ENCODE peak calls at places on chromosomes 4 and X, in five cellular contexts. E, S, R, U and I are unnamed samples.

GRCh38 chr4:132071815-132072214 is 1077.3 kb upstream of the PCDH10 start:
- DNase-seq in E (peak), S (no peak), R (no peak), U (no peak), I (no peak)

GRCh38 chr4:69120869-69121268 is 24.6 kb downstream of the UGT2B7 start:
- DNase-seq in E (peak), S (no peak), R (no peak), U (no peak), I (no peak)

GRCh38 chrX:17242470-17242869 is 132.5 kb upstream of the NHS start:
- DNase-seq in E (peak), S (peak), R (peak), U (no peak), I (peak)

GRCh38 chr4:3827616-3828492 is 61.7 kb downstream of the ADRA2C start:
- DNase-seq in E (no peak), S (peak), R (peak), U (peak), I (no peak)

GRCh38 chr4:137043184-137043583 is 489.1 kb downstream of the PCDH18 start:
- DNase-seq in E (no peak), S (no peak), R (no peak), U (no peak), I (no peak)

GRCh38 chr4:110636677-110637407 is 14.0 kb upstream of the PITX2 start:
- DNase-seq in E (peak), S (no peak), R (peak), U (no peak), I (no peak)

GRCh38 chr4:140083320-140083719 is 70.7 kb downstream of the MAML3 start:
- DNase-seq in E (peak), S (no peak), R (no peak), U (no peak), I (no peak)

GRCh38 chr4:73836373-73837269 is at the start of gene CXCL6:
- DNase-seq in E (no peak), S (peak), R (no peak), U (peak), I (no peak)

GRCh38 chrX:31036895-31037294 is 34.9 kb downstream of the FTHL17 start:
- DNase-seq in E (peak), S (peak), R (peak), U (peak), I (peak)

GRCh38 chr4:102809691-102810090 is 17.7 kb downstream of the UBE2D3 start:
- DNase-seq in E (no peak), S (no peak), R (peak), U (no peak), I (no peak)

GRCh38 chr4:7831330-7831729 is 108.3 kb downstream of the AFAP1 start:
- DNase-seq in E (no peak), S (no peak), R (no peak), U (no peak), I (no peak)

GRCh38 chrX:30735839-30736238 is 82.6 kb downstream of the GK start:
- DNase-seq in E (peak), S (peak), R (peak), U (peak), I (peak)

GRCh38 chr4:150579591-150580234 is 2.2 kb upstream of the MAB21L2 start:
- DNase-seq in E (no peak), S (no peak), R (no peak), U (no peak), I (no peak)

GRCh38 chr4:185128272-185129119 is 14.6 kb upstream of the SLC25A4 start:
- DNase-seq in E (peak), S (no peak), R (no peak), U (peak), I (no peak)

GRCh38 chr4:47692691-47693090 is 145.2 kb downstream of the CORIN start:
- DNase-seq in E (no peak), S (no peak), R (no peak), U (no peak), I (no peak)

GRCh38 chr4:152360045-152360410 is 175.9 kb downstream of the FBXW7 start:
- DNase-seq in E (no peak), S (no peak), R (no peak), U (no peak), I (no peak)

GRCh38 chr4:52106701-52107100 is 55.6 kb downstream of the SPATA18 start:
- DNase-seq in E (peak), S (no peak), R (peak), U (no peak), I (no peak)

GRCh38 chr4:136763844-136764446 is 768.3 kb downstream of the PCDH18 start:
- DNase-seq in E (no peak), S (no peak), R (no peak), U (no peak), I (no peak)

GRCh38 chrX:45400380-45400779 is 199.7 kb upstream of the DIPK2B start:
- DNase-seq in E (no peak), S (no peak), R (peak), U (no peak), I (peak)

GRCh38 chr4:140315970-140316369 is 57.5 kb upstream of the SCOC start:
- DNase-seq in E (no peak), S (no peak), R (no peak), U (no peak), I (no peak)

GRCh38 chr4:1177274-1178141 is 5.1 kb upstream of the SPON2 start:
- DNase-seq in E (peak), S (peak), R (no peak), U (no peak), I (peak)

GRCh38 chr4:89021678-89022077 is 35.3 kb downstream of the FAM13A start:
- DNase-seq in E (no peak), S (no peak), R (no peak), U (no peak), I (no peak)

GRCh38 chr4:111718763-111719537 is 426.3 kb upstream of the FAM241A start:
- DNase-seq in E (no peak), S (no peak), R (no peak), U (no peak), I (no peak)

GRCh38 chrX:15301924-15302323 is 13.5 kb downstream of the ASB11 start:
- DNase-seq in E (no peak), S (peak), R (no peak), U (peak), I (no peak)

GRCh38 chrX:69133561-69134542 is 31.4 kb downstream of the PJA1 start:
- DNase-seq in E (peak), S (peak), R (no peak), U (no peak), I (peak)

GRCh38 chr4:61202638-61203495 is 2.7 kb downstream of the ADGRL3 start:
- DNase-seq in E (peak), S (no peak), R (no peak), U (no peak), I (no peak)

GRCh38 chrX:1077140-1077539 is 135.3 kb downstream of the CRLF2 start:
- DNase-seq in E (no peak), S (no peak), R (no peak), U (no peak), I (no peak)

GRCh38 chrX:15623074-15623473 is 22.3 kb upstream of the ACE2 start:
- DNase-seq in E (no peak), S (no peak), R (no peak), U (no peak), I (no peak)

GRCh38 chr4:125736057-125736456 is 421.3 kb downstream of the FAT4 start:
- DNase-seq in E (peak), S (no peak), R (peak), U (no peak), I (no peak)

GRCh38 chrX:56968980-56969379 is 26.4 kb downstream of the SPIN3 start:
- DNase-seq in E (peak), S (no peak), R (no peak), U (no peak), I (no peak)

GRCh38 chr4:57442834-57443291 is 332.7 kb upstream of the IGFBP7 start:
- DNase-seq in E (peak), S (peak), R (no peak), U (no peak), I (peak)

GRCh38 chrX:34868633-34869032 is 74.0 kb upstream of the FAM47B start:
- DNase-seq in E (no peak), S (no peak), R (no peak), U (no peak), I (no peak)

GRCh38 chr4:108148316-108148715 is 20.4 kb downstream of the LEF1 start:
- DNase-seq in E (peak), S (no peak), R (no peak), U (no peak), I (no peak)

GRCh38 chr4:168711197-168712120 is 214.6 kb downstream of the PALLD start:
- DNase-seq in E (no peak), S (no peak), R (no peak), U (no peak), I (peak)

GRCh38 chr4:32010221-32010620 is 1290.1 kb downstream of the PCDH7 start:
- DNase-seq in E (no peak), S (no peak), R (no peak), U (no peak), I (no peak)

GRCh38 chr4:153260553-153261306 is 56.5 kb downstream of the TRIM2 start:
- DNase-seq in E (no peak), S (peak), R (peak), U (no peak), I (no peak)

GRCh38 chr4:78634011-78634664 is 82.6 kb downstream of the ANXA3 start:
- DNase-seq in E (no peak), S (no peak), R (no peak), U (peak), I (no peak)

GRCh38 chr4:149008415-149009025 is 566.3 kb upstream of the NR3C2 start:
- DNase-seq in E (no peak), S (no peak), R (no peak), U (no peak), I (peak)

GRCh38 chrX:133838761-133839676 is 146.4 kb downstream of the GPC3 start:
- DNase-seq in E (no peak), S (peak), R (peak), U (no peak), I (peak)